ENCODE peak calls at places on chromosomes 13 and 19, in five cellular contexts. D is adrenal gland, N is fibroblast of lung, E is upper lobe of left lung, X is brain microvascular endothelial cell. U is an unnamed sample.

GRCh38 chr19:4916292-4917082 is 7.2 kb downstream of the UHRF1 start:
- DNase-seq in D (no peak), X (no peak), N (no peak), E (peak), U (no peak)

GRCh38 chr19:34274827-34275625 is 20.7 kb downstream of the GARRE1 start:
- DNase-seq in N (peak), E (no peak), D (no peak), X (peak), U (peak)

GRCh38 chr13:94886191-94886590 is 173.8 kb upstream of the SOX21 start:
- DNase-seq in N (peak), X (peak), E (no peak), D (no peak), U (no peak)

GRCh38 chr13:112890316-112891131 is 78.5 kb upstream of the MCF2L start:
- DNase-seq in N (no peak), D (no peak), E (peak), X (no peak), U (no peak)

GRCh38 chr13:37747071-37747612 is 122.4 kb downstream of the TRPC4 start:
- DNase-seq in E (no peak), X (peak), N (peak), D (no peak), U (peak)

GRCh38 chr13:28044608-28045007 is 55.8 kb downstream of the FLT3 start:
- DNase-seq in E (no peak), D (no peak), X (peak), N (no peak), U (no peak)

GRCh38 chr13:29921542-29921941 is 71.1 kb upstream of the UBL3 start:
- DNase-seq in E (no peak), D (no peak), X (no peak), N (no peak), U (no peak)

GRCh38 chr13:28128926-28129325 is 9.4 kb upstream of the PAN3 start:
- DNase-seq in X (no peak), N (no peak), D (no peak), E (no peak), U (no peak)

GRCh38 chr13:75416327-75417005 is 65.5 kb downstream of the TBC1D4 start:
- DNase-seq in D (no peak), N (no peak), X (no peak), E (no peak), U (no peak)

GRCh38 chr13:44622259-44622658 is 46.1 kb upstream of the TSC22D1 start:
- DNase-seq in D (no peak), X (no peak), E (no peak), N (no peak), U (no peak)

GRCh38 chr13:99316657-99317244 is 9.6 kb upstream of the GPR183 start:
- DNase-seq in X (no peak), E (no peak), N (peak), D (no peak), U (no peak)

GRCh38 chr19:45895519-45895972 is 6.9 kb downstream of the MYPOP start:
- DNase-seq in E (no peak), X (no peak), N (no peak), D (no peak), U (no peak)

GRCh38 chr19:52943884-52944643 is 18.6 kb downstream of the ZNF816 start:
- DNase-seq in E (no peak), D (no peak), X (no peak), N (no peak), U (no peak)

GRCh38 chr13:74132152-74132767 is 1.9 kb downstream of the KLF12 start:
- DNase-seq in E (no peak), X (peak), D (no peak), N (peak), U (no peak)

GRCh38 chr19:41352609-41353465 is 885 bp downstream of the TGFB1 start:
- DNase-seq in D (peak), E (peak), N (peak), X (peak), U (peak)
- TF ChIP-seq CTCF in D (no peak), E (peak), N (peak), X (peak), U (peak)

GRCh38 chr19:14091086-14091884 is 734 bp upstream of the SAMD1 start:
- DNase-seq in E (peak), D (peak), X (peak), N (peak), U (peak)

GRCh38 chr19:14093117-14093784 is 2.7 kb upstream of the SAMD1 start:
- DNase-seq in N (no peak), E (no peak), D (no peak), X (no peak), U (no peak)

GRCh38 chr19:14089662-14090508 is 666 bp downstream of the SAMD1 start:
- DNase-seq in N (peak), E (peak), D (peak), X (peak), U (peak)

GRCh38 chr19:14090509-14091085 is at the start of gene SAMD1:
- DNase-seq in X (peak), E (peak), N (peak), D (peak), U (peak)

GRCh38 chr19:14091885-14092462 is 1.4 kb upstream of the SAMD1 start:
- DNase-seq in D (no peak), N (no peak), X (no peak), E (no peak), U (no peak)
- H3K27ac ChIP-seq in D (no peak), N (no peak), X (no peak), E (peak), U (peak)

DNA sequence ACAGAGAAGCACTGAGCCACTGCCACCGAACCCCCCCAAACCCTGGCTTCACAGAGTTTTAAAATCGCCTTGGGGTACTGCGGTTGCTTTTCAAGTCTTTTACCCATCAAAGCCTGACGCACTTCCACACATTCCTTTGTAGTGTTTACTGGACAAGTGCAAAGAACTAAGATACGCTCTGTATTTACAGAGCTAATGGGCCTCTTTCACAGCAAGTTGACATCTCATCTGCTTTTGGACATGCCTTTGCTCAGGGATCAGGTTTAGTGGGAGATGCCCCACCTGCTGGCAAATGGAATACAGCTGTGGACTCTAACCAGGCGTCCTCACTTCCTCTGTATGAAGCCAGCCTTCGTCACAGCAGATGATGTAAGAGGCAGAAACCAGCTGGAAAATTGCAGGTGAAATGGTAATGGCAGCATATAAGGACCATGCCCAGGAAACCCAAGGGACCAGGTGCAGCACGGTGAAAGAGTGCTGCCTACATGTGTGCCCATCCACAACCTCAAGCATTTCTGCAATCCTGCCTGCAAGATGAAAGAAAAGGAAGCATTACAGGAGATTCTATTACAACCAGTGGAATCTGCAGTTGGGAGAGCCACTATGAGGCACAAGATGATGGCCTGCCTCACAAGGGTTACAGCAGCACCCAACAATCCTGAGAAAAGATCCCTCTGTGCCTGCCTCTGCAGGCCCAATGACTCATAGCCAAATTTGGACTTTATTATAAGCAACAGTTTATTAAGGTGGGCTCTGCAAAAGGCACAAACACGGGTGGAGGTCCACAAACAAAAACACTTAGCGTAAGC is 34.7 kb downstream of the BRD4 start:
- DNase-seq in X (peak), D (no peak), E (no peak), N (peak), U (peak)
- TF ChIP-seq CTCF in X (peak), D (no peak), E (no peak), N (no peak), U (no peak)

GRCh38 chr19:10612515-10613119 is 12.7 kb upstream of the SLC44A2 start:
- DNase-seq in N (peak), E (peak), X (no peak), D (peak), U (no peak)
- H3K27ac ChIP-seq in N (peak), E (peak), X (no peak), D (no peak), U (peak)

DNA sequence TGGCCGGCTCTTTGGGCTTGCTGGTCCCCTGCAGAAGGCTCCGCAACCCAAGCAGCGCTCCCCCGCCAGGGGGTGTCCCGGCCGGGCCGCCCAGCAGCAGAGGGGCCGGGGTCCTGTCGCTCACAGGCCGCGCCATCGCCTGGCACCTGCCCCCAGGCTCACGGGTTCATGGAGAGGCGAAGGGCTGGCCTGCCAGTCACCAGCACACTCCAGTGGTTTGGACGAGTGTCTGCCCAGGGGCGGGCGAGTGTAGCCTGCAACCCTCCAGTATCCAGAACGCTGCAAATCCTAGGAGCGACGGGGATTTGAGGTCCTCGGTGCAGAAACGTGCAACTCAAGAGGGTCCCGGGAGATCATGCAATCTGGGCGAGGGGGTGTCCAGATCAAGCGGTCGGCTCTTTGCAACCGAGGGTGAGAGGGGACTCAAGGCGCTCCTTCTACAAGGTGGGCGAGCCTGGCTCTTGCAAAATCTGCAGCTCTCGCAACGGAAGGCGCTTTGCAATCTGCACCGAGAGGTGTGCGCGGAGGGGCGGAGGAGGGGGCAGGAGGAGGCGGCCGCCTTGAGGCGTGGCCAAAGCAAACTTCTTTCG is at the start of gene DBP:
- DNase-seq in X (no peak), D (no peak), E (peak), N (no peak), U (no peak)
- TF ChIP-seq CTCF in X (no peak), D (no peak), E (no peak), N (no peak), U (no peak)

U was measured in RWPE1.